ENCODE peak calls at places on chromosomes 1 and 21, in four cellular contexts. Y is HT-29, R is NAMALWA, X is NCI-H1694. I is an unnamed sample.

GRCh38 chr1:76868916-76869315 is 1.6 kb downstream of the ST6GALNAC5 start:
- DNase-seq in X (no peak), Y (no peak), R (no peak), I (no peak)

GRCh38 chr1:1833916-1834325 is 55.7 kb upstream of the NADK start:
- DNase-seq in Y (no peak), X (no peak), R (peak; percentile 98), I (peak; percentile 37)

GRCh38 chr1:159012495-159012894 is 2.8 kb downstream of the IFI16 start:
- DNase-seq in Y (no peak), R (peak; percentile 86), X (no peak), I (no peak)

GRCh38 chr1:11787251-11787803 is 18.4 kb downstream of the MTHFR start:
- DNase-seq in R (no peak), X (no peak), Y (peak; percentile 56), I (no peak)

GRCh38 chr1:80531182-80531581 is 1269.6 kb upstream of the ADGRL2 start:
- DNase-seq in R (no peak), X (no peak), Y (no peak), I (no peak)

GRCh38 chr1:46527474-46528296 is 23.8 kb downstream of the KNCN start:
- DNase-seq in X (peak; percentile 79), Y (peak; percentile 90), R (peak; percentile 78), I (peak; percentile 75)

GRCh38 chr1:165259706-165260105 is 96.8 kb downstream of the LMX1A start:
- DNase-seq in Y (no peak), R (no peak), X (no peak), I (no peak)

GRCh38 chr1:236114076-236114747 is 28.1 kb upstream of the GPR137B start:
- DNase-seq in R (no peak), Y (no peak), X (no peak), I (no peak)

GRCh38 chr1:6426972-6427350 is 2.4 kb downstream of the ESPN start:
- DNase-seq in X (no peak), Y (no peak), R (no peak), I (no peak)

GRCh38 chr1:90821793-90822359 is 104.8 kb upstream of the BARHL2 start:
- DNase-seq in X (no peak), R (peak; percentile 81), Y (peak; percentile 60), I (no peak)

GRCh38 chr1:181493885-181494284 is 10.6 kb downstream of the CACNA1E start:
- DNase-seq in Y (no peak), X (no peak), R (no peak), I (no peak)

GRCh38 chr1:68384321-68384813 is 65.4 kb downstream of the RPE65 start:
- DNase-seq in R (no peak), Y (peak; percentile 74), X (no peak), I (no peak)

GRCh38 chr1:185050823-185051451 is 5.6 kb downstream of the RNF2 start:
- DNase-seq in Y (peak; percentile 22), R (no peak), X (no peak), I (no peak)

GRCh38 chr1:235919127-235919796 is 52.6 kb upstream of the LYST start:
- DNase-seq in Y (no peak), R (no peak), X (peak; percentile 46), I (no peak)

GRCh38 chr1:96536576-96536975 is 185.0 kb upstream of the PTBP2 start:
- DNase-seq in R (no peak), Y (no peak), X (no peak), I (no peak)

GRCh38 chr1:156428772-156429288 is 59.8 kb downstream of the RHBG start:
- DNase-seq in Y (no peak), X (no peak), R (no peak), I (no peak)

GRCh38 chr21:42731264-42732032 is 78.0 kb downstream of the PDE9A start:
- DNase-seq in R (no peak), X (no peak), Y (peak; percentile 79), I (no peak)

GRCh38 chr1:200837931-200838571 is 34.7 kb upstream of the GPR25 start:
- DNase-seq in X (no peak), R (peak; percentile 47), Y (peak; percentile 38), I (no peak)

GRCh38 chr1:94395231-94395630 is 23.0 kb upstream of the ABCD3 start:
- DNase-seq in Y (no peak), R (no peak), X (no peak), I (no peak)

GRCh38 chr1:185567006-185567405 is 167.2 kb upstream of the HMCN1 start:
- DNase-seq in X (no peak), Y (peak; percentile 90), R (peak; percentile 89), I (peak; percentile 11)

GRCh38 chr21:44855572-44855971 is 17.9 kb downstream of the PTTG1IP start:
- DNase-seq in Y (no peak), R (no peak), X (no peak), I (no peak)

GRCh38 chr21:23963454-23963853 is 1643.8 kb downstream of the MRPL39 start:
- DNase-seq in Y (no peak), R (no peak), X (no peak), I (no peak)

GRCh38 chr1:85569122-85569521 is 11.4 kb upstream of the CCN1 start:
- DNase-seq in Y (no peak), R (no peak), X (no peak), I (no peak)

GRCh38 chr1:185843297-185843869 is 109.2 kb downstream of the HMCN1 start:
- DNase-seq in R (no peak), Y (no peak), X (no peak), I (no peak)

GRCh38 chr1:184050631-184051030 is 899 bp upstream of the TSEN15 start:
- DNase-seq in Y (peak; percentile 2), R (peak; percentile 3), X (no peak), I (no peak)

GRCh38 chr1:113615425-113615824 is 143.9 kb downstream of the PHTF1 start:
- DNase-seq in Y (no peak), R (no peak), X (no peak), I (no peak)

GRCh38 chr1:55572878-55573734 is 357.9 kb upstream of the USP24 start:
- DNase-seq in X (no peak), R (no peak), Y (no peak), I (no peak)

GRCh38 chr1:88327391-88328267 is 356.4 kb upstream of the PKN2 start:
- DNase-seq in X (no peak), Y (peak; percentile 84), R (no peak), I (no peak)

GRCh38 chr1:168348146-168348709 is 67.6 kb downstream of the TBX19 start:
- DNase-seq in R (peak; percentile 45), Y (peak; percentile 38), X (no peak), I (no peak)

GRCh38 chr1:58162952-58163550 is 383.5 kb downstream of the OMA1 start:
- DNase-seq in Y (peak; percentile 66), R (peak; percentile 46), X (peak; percentile 71), I (no peak)

GRCh38 chr21:39224930-39225329 is 41.7 kb upstream of the PSMG1 start:
- DNase-seq in R (no peak), Y (no peak), X (no peak), I (no peak)

GRCh38 chr1:15626269-15626668 is 9.0 kb downstream of the DDI2 start:
- DNase-seq in X (no peak), R (no peak), Y (no peak), I (no peak)

GRCh38 chr1:237387144-237387505 is 345.1 kb downstream of the RYR2 start:
- DNase-seq in X (no peak), Y (no peak), R (no peak), I (no peak)

GRCh38 chr1:181919729-181919991 is 141.9 kb downstream of the ZNF648 start:
- DNase-seq in Y (no peak), R (no peak), X (no peak), I (no peak)

GRCh38 chr1:171884475-171884874 is 43.2 kb downstream of the DNM3 start:
- DNase-seq in R (no peak), X (no peak), Y (no peak), I (no peak)

GRCh38 chr21:41952568-41953248 is 1.1 kb downstream of the C2CD2 start:
- DNase-seq in X (no peak), R (no peak), Y (peak; percentile 19), I (no peak)